ENCODE peak calls at places on chromosomes 2 and 18, in five cellular contexts. H is endothelial cell of umbilical vein, A is fibroblast of lung, U is uterus, E is stomach. B is an unnamed sample.

GRCh38 chr2:108447947-108448677 is 894 bp upstream of the GCC2 start:
- DNase-seq in H (no peak), A (no peak), U (no peak), E (peak; percentile 28), B (no peak)

GRCh38 chr2:26164231-26164630 is 8.7 kb upstream of the GAREM2 start:
- DNase-seq in H (no peak), A (no peak), U (no peak), E (no peak), B (no peak)

GRCh38 chr2:145110668-145111067 is 590.7 kb upstream of the ZEB2 start:
- DNase-seq in H (peak; percentile 68), A (peak; percentile 76), U (no peak), E (no peak), B (no peak)

GRCh38 chr18:77130229-77131099 is 2.1 kb downstream of the MBP start:
- DNase-seq in H (no peak), A (no peak), U (no peak), E (no peak), B (peak; percentile 51)

GRCh38 chr2:119260636-119261497 is 37.2 kb downstream of the STEAP3 start:
- DNase-seq in H (no peak), A (peak; percentile 73), U (no peak), E (no peak), B (no peak)

GRCh38 chr18:3998698-3999333 is 456.3 kb downstream of the DLGAP1 start:
- DNase-seq in H (peak; percentile 61), A (peak; percentile 45), U (no peak), E (no peak), B (no peak)

GRCh38 chr2:181125364-181125763 is 145.0 kb downstream of the UBE2E3 start:
- DNase-seq in H (no peak), A (no peak), U (no peak), E (no peak), B (no peak)

GRCh38 chr18:9835112-9835755 is 50.5 kb upstream of the TXNDC2 start:
- DNase-seq in H (no peak), A (peak; percentile 11), U (no peak), E (no peak), B (no peak)

GRCh38 chr2:234373060-234373459 is 123.8 kb downstream of the ARL4C start:
- DNase-seq in H (no peak), A (no peak), U (no peak), E (no peak), B (no peak)

GRCh38 chr2:65436825-65437221 is 4.4 kb upstream of the SPRED2 start:
- DNase-seq in H (no peak), A (no peak), U (no peak), E (no peak), B (no peak)

GRCh38 chr2:37740330-37740729 is 68.9 kb upstream of the CDC42EP3 start:
- DNase-seq in H (peak; percentile 4), A (peak; percentile 50), U (no peak), E (no peak), B (no peak)

GRCh38 chr18:8362863-8363262 is 246.4 kb upstream of the RAB12 start:
- DNase-seq in H (no peak), A (no peak), U (no peak), E (no peak), B (no peak)
- H3K27me3 ChIP-seq in H (peaks cover 9% of the 10 kb centered on the region), A (no peaks in the 10 kb centered on the region), U (no peaks in the 10 kb centered on the region), E (no peaks in the 10 kb centered on the region), B (no peaks in the 10 kb centered on the region)

GRCh38 chr2:85394256-85394655 is 15.9 kb downstream of the CAPG start:
- DNase-seq in H (no peak), A (no peak), U (no peak), E (no peak), B (no peak)
- H3K4me3 ChIP-seq in H (no peak overlapping the region), A (no peak overlapping the region), U (no peak overlapping the region), E (no peak overlapping the region), B (no peak overlapping the region)

GRCh38 chr2:88220733-88221132 is 50.6 kb downstream of the THNSL2 start:
- DNase-seq in H (no peak), A (no peak), U (no peak), E (no peak), B (no peak)
- H3K27me3 ChIP-seq in H (no peaks in the 10 kb centered on the region), A (no peaks in the 10 kb centered on the region), U (no peaks in the 10 kb centered on the region), E (no peaks in the 10 kb centered on the region), B (no peaks in the 10 kb centered on the region)

GRCh38 chr2:170157025-170157684 is 20.8 kb upstream of the MYO3B start:
- DNase-seq in H (peak; percentile 70), A (peak; percentile 82), U (no peak), E (no peak), B (no peak)
- H3K4me3 ChIP-seq in H (no peak overlapping the region), A (no peak overlapping the region), U (no peak overlapping the region), E (no peak overlapping the region), B (no peak overlapping the region)

B was measured in CD8-positive, alpha-beta T cell.